ENCODE peak calls at places on chromosomes 13 and 19, in five cellular contexts. One of them, this sample, is unnamed.

GRCh38 chr19:48122421-48122820 is 11.8 kb upstream of the PLA2G4C start:
- ATAC-seq in GM12878: no peak
- ATAC-seq in upper lobe of left lung: no peak
- ATAC-seq in K562: no peak
- ATAC-seq in HepG2: no peak
- ATAC-seq in this sample: no peak

GRCh38 chr13:84127597-84128128 is 245.4 kb upstream of the SLITRK1 start:
- ATAC-seq in GM12878: no peak
- ATAC-seq in upper lobe of left lung: peak; percentile 10
- ATAC-seq in K562: no peak
- ATAC-seq in HepG2: no peak
- ATAC-seq in this sample: no peak

GRCh38 chr13:80979035-80979641 is 638.2 kb upstream of the SPRY2 start:
- ATAC-seq in GM12878: peak; percentile 85
- ATAC-seq in upper lobe of left lung: peak; percentile 85
- ATAC-seq in K562: peak; percentile 73
- ATAC-seq in HepG2: peak; percentile 83
- ATAC-seq in this sample: no peak

GRCh38 chr13:57631607-57632275 is at the start of gene PCDH17:
- ATAC-seq in GM12878: peak; percentile 16
- ATAC-seq in upper lobe of left lung: peak; percentile 30
- ATAC-seq in K562: no peak
- ATAC-seq in HepG2: peak; percentile 72
- ATAC-seq in this sample: peak; percentile 25

GRCh38 chr13:44855860-44856259 is 133.4 kb downstream of the NUFIP1 start:
- ATAC-seq in GM12878: no peak
- ATAC-seq in upper lobe of left lung: no peak
- ATAC-seq in K562: no peak
- ATAC-seq in HepG2: no peak
- ATAC-seq in this sample: no peak

GRCh38 chr13:89812856-89813255 is 1534.6 kb upstream of the MIR17HG start:
- ATAC-seq in GM12878: no peak
- ATAC-seq in upper lobe of left lung: no peak
- ATAC-seq in K562: no peak
- ATAC-seq in HepG2: no peak
- ATAC-seq in this sample: no peak

GRCh38 chr19:18613589-18614234 is 1.0 kb downstream of the TMEM59L start:
- ATAC-seq in GM12878: no peak
- ATAC-seq in upper lobe of left lung: no peak
- ATAC-seq in K562: peak; percentile 30
- ATAC-seq in HepG2: no peak
- ATAC-seq in this sample: no peak

GRCh38 chr19:33286899-33287298 is 15.4 kb downstream of the CEBPA start:
- ATAC-seq in GM12878: no peak
- ATAC-seq in upper lobe of left lung: peak; percentile 38
- ATAC-seq in K562: no peak
- ATAC-seq in HepG2: no peak
- ATAC-seq in this sample: no peak

GRCh38 chr13:34020388-34020787 is 202.4 kb downstream of the RFC3 start:
- ATAC-seq in GM12878: no peak
- ATAC-seq in upper lobe of left lung: no peak
- ATAC-seq in K562: no peak
- ATAC-seq in HepG2: peak; percentile 71
- ATAC-seq in this sample: no peak

GRCh38 chr19:35029737-35030256 is 473 bp upstream of the SCN1B start:
- ATAC-seq in GM12878: no peak
- ATAC-seq in upper lobe of left lung: no peak
- ATAC-seq in K562: peak; percentile 33
- ATAC-seq in HepG2: peak; percentile 10
- ATAC-seq in this sample: peak; percentile 3

GRCh38 chr19:33226550-33227241 is 1.0 kb upstream of the SLC7A10 start:
- ATAC-seq in GM12878: no peak
- ATAC-seq in upper lobe of left lung: peak; percentile 64
- ATAC-seq in K562: no peak
- ATAC-seq in HepG2: peak; percentile 9
- ATAC-seq in this sample: no peak

GRCh38 chr19:6586726-6587092 is 4.2 kb downstream of the CD70 start:
- ATAC-seq in GM12878: peak; percentile 0
- ATAC-seq in upper lobe of left lung: no peak
- ATAC-seq in K562: no peak
- ATAC-seq in HepG2: no peak
- ATAC-seq in this sample: no peak

GRCh38 chr19:35462476-35462953 is 14.5 kb downstream of the FFAR2 start:
- ATAC-seq in GM12878: peak; percentile 79
- ATAC-seq in upper lobe of left lung: peak; percentile 69
- ATAC-seq in K562: no peak
- ATAC-seq in HepG2: no peak
- ATAC-seq in this sample: no peak

GRCh38 chr19:18745012-18745735 is 45.9 kb downstream of the COMP start:
- ATAC-seq in GM12878: no peak
- ATAC-seq in upper lobe of left lung: no peak
- ATAC-seq in K562: no peak
- ATAC-seq in HepG2: no peak
- ATAC-seq in this sample: no peak

GRCh38 chr13:20157387-20157786 is 3.5 kb downstream of the GJA3 start:
- ATAC-seq in GM12878: no peak
- ATAC-seq in upper lobe of left lung: no peak
- ATAC-seq in K562: no peak
- ATAC-seq in HepG2: no peak
- ATAC-seq in this sample: no peak

GRCh38 chr19:32318884-32319520 is 26.4 kb upstream of the ZNF507 start:
- ATAC-seq in GM12878: peak; percentile 31
- ATAC-seq in upper lobe of left lung: no peak
- ATAC-seq in K562: peak; percentile 90
- ATAC-seq in HepG2: peak; percentile 87
- ATAC-seq in this sample: no peak

GRCh38 chr19:54179921-54180452 is 7.0 kb upstream of the TMC4 start:
- ATAC-seq in GM12878: peak; percentile 71
- ATAC-seq in upper lobe of left lung: peak; percentile 44
- ATAC-seq in K562: peak; percentile 63
- ATAC-seq in HepG2: peak; percentile 89
- ATAC-seq in this sample: no peak

GRCh38 chr19:34500656-34501120 is 19.1 kb downstream of the WTIP start:
- ATAC-seq in GM12878: peak; percentile 17
- ATAC-seq in upper lobe of left lung: no peak
- ATAC-seq in K562: peak; percentile 24
- ATAC-seq in HepG2: no peak
- ATAC-seq in this sample: no peak

GRCh38 chr13:109968876-109969577 is 182.6 kb upstream of the IRS2 start:
- ATAC-seq in GM12878: no peak
- ATAC-seq in upper lobe of left lung: no peak
- ATAC-seq in K562: no peak
- ATAC-seq in HepG2: no peak
- ATAC-seq in this sample: peak; percentile 31

GRCh38 chr13:109973279-109973678 is 186.9 kb upstream of the IRS2 start:
- ATAC-seq in GM12878: no peak
- ATAC-seq in upper lobe of left lung: no peak
- ATAC-seq in K562: no peak
- ATAC-seq in HepG2: no peak
- ATAC-seq in this sample: no peak

GRCh38 chr13:109971006-109971744 is 184.8 kb upstream of the IRS2 start:
- ATAC-seq in GM12878: no peak
- ATAC-seq in upper lobe of left lung: no peak
- ATAC-seq in K562: no peak
- ATAC-seq in HepG2: no peak
- ATAC-seq in this sample: no peak

GRCh38 chr13:109974354-109974753 is 188.0 kb upstream of the IRS2 start:
- ATAC-seq in GM12878: no peak
- ATAC-seq in upper lobe of left lung: no peak
- ATAC-seq in K562: no peak
- ATAC-seq in HepG2: no peak
- ATAC-seq in this sample: no peak

DNA sequence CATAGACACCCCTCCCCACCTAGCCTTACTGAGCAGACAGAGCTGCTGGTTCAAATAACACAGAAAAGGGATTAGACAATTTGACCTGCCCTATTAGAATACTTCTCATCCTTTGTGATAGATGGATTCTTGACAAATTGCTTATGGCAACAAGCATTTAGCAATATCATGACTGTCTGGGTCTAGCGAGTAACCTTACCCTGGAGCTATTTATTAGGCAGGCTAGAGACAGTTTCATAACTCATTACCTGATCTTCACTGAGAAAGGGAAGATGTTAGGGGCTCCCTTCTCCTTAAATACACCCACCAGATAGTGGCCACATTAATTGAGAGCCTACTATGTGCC is 185.3 kb upstream of the IRS2 start:
- ATAC-seq in GM12878: no peak
- ATAC-seq in upper lobe of left lung: no peak
- ATAC-seq in K562: no peak
- ATAC-seq in HepG2: no peak
- ATAC-seq in this sample: no peak
- TF ChIP-seq EP300 in GM12878: no peak
- TF ChIP-seq EP300 in upper lobe of left lung: no peak
- TF ChIP-seq EP300 in K562: no peak
- TF ChIP-seq EP300 in HepG2: no peak
- TF ChIP-seq EP300 in this sample: no peak

DNA sequence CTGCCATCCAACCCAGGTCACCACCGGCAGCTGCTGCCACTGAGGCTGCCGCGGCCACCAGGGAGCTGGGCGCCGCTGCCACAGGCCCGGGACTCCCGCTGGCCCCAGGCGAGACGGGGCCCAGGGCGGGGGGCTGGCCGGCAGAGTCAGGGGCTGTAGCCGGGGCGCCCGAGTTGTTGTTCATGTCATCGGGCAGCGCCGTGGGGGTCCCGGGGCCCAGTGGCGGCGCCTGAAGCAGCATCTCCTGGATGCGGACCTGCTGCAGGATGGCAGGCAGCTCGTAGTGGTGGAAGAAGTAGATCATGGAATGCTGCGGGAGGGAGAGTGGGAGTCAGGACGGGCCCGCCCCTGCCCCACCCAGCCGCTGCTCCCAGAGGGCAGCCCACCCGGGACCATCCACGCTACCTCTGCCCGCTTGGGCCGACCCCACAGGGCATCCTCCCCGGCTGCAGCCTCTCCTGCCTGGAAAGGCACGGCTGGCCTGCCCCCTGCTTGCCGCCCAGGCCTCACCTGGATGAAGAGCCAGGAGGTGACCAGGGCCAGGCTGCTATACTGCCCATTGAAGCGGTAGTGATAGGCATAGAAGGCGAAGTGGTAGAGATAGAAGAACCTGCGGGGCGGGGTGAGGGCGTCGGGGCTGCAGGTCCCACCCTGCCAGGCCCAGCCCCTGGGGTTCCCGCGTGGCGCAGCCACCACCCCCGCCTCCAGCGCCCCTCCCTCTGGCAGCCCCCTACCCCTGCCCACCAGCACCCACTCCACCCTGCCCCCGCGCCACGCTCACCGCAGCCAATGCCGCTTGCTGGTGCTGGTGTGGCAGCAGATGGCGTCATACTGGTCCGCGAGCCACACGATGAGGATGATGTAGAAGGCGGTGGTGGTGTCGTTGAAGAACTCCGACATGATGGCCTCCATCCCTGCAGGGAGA is 10.1 kb downstream of the TMEM259 start:
- ATAC-seq in GM12878: no peak
- ATAC-seq in upper lobe of left lung: no peak
- ATAC-seq in K562: no peak
- ATAC-seq in HepG2: no peak
- ATAC-seq in this sample: no peak
- H3K36me3 ChIP-seq in GM12878: peaks cover 3% of the 10 kb centered on the region
- H3K36me3 ChIP-seq in upper lobe of left lung: peaks cover 76% of the 10 kb centered on the region
- H3K36me3 ChIP-seq in K562: peaks cover 67% of the 10 kb centered on the region
- H3K36me3 ChIP-seq in HepG2: peaks cover 18% of the 10 kb centered on the region
- H3K36me3 ChIP-seq in this sample: no peaks in the 10 kb centered on the region

GRCh38 chr19:43525836-43526771 is 897 bp downstream of the ETHE1 start:
- ATAC-seq in GM12878: peak; percentile 50
- ATAC-seq in upper lobe of left lung: peak; percentile 34
- ATAC-seq in K562: peak; percentile 21
- ATAC-seq in HepG2: peak; percentile 79
- ATAC-seq in this sample: peak; percentile 5
- TF ChIP-seq EP300 in GM12878: no peak
- TF ChIP-seq EP300 in upper lobe of left lung: no peak
- TF ChIP-seq EP300 in K562: no peak
- TF ChIP-seq EP300 in HepG2: no peak
- TF ChIP-seq EP300 in this sample: no peak

DNA sequence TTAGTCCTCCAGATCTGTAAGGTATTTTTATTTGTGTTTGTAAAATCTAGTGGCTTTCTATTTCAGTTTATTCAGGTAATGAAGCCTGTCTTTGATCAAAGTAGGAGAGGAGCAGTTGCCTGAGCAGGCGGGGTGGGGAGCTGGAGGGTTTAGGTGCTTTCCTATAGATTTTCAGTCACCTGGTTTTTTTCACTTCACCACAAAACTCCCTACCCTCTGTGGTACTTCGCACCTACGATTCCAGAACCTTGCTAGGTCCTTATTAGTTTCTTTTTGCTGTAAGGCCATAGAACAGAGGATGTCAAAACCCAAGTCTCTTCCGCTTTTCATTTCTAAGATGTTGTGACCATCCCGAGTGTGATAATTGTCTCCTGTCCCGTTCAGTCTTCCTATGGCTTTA is 26.6 kb downstream of the SLAIN1 start:
- ATAC-seq in GM12878: peak; percentile 73
- ATAC-seq in upper lobe of left lung: no peak
- ATAC-seq in K562: no peak
- ATAC-seq in HepG2: no peak
- ATAC-seq in this sample: no peak
- H3K36me3 ChIP-seq in GM12878: peaks cover 12% of the 10 kb centered on the region
- H3K36me3 ChIP-seq in upper lobe of left lung: no peaks in the 10 kb centered on the region
- H3K36me3 ChIP-seq in K562: no peaks in the 10 kb centered on the region
- H3K36me3 ChIP-seq in HepG2: no peaks in the 10 kb centered on the region
- H3K36me3 ChIP-seq in this sample: peaks cover 23% of the 10 kb centered on the region

DNA sequence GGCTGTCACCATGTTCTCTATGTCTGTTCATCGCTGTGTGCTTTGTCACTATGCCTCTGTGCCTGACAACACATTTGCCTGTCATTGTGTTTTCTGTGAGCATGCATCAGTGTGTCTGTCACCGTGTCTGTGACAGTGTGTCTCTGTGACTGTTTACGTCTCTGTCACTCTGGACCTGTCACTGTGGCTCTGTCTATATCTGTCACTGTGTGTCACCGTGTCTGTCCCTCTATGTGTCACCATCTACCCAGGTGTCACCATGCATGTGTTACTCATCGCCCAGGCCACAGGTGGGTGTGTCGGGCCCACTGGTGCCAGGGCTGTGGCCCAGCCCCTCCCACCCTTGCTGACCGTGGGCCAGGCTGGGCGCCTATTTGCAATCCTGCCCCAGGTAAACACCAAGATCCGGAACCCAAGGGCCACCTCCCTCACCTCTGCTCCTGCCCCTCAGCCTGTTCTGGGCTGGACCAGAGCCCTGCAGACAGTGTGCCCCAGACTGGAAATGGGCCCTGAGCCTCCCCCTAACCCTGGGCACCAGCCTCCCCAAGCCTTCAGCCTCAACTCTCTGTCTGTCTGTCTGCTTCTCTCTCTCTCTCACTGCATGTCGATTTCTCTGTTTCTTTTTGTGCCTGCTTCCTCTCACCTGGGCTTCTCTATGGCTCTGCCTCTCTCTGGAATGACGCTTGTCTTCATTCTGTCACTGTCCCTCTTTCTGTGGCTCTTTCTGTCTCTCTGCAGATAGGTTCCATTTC is 7.7 kb downstream of the IRF2BP1 start:
- ATAC-seq in GM12878: no peak
- ATAC-seq in upper lobe of left lung: no peak
- ATAC-seq in K562: no peak
- ATAC-seq in HepG2: peak; percentile 14
- ATAC-seq in this sample: no peak
- TF ChIP-seq EP300 in GM12878: no peak
- TF ChIP-seq EP300 in upper lobe of left lung: no peak
- TF ChIP-seq EP300 in K562: no peak
- TF ChIP-seq EP300 in HepG2: peak; percentile 46
- TF ChIP-seq EP300 in this sample: no peak

GRCh38 chr19:5078666-5079409 is 109.9 kb downstream of the KDM4B start:
- ATAC-seq in GM12878: no peak
- ATAC-seq in upper lobe of left lung: no peak
- ATAC-seq in K562: no peak
- ATAC-seq in HepG2: no peak
- ATAC-seq in this sample: no peak
- H3K36me3 ChIP-seq in GM12878: peaks cover 15% of the 10 kb centered on the region
- H3K36me3 ChIP-seq in upper lobe of left lung: peaks cover 80% of the 10 kb centered on the region
- H3K36me3 ChIP-seq in K562: peaks cover 59% of the 10 kb centered on the region
- H3K36me3 ChIP-seq in HepG2: peaks cover 65% of the 10 kb centered on the region
- H3K36me3 ChIP-seq in this sample: peaks cover 95% of the 10 kb centered on the region

GRCh38 chr13:113589961-113590339 is 5.4 kb downstream of the TFDP1 start:
- ATAC-seq in GM12878: no peak
- ATAC-seq in upper lobe of left lung: no peak
- ATAC-seq in K562: no peak
- ATAC-seq in HepG2: no peak
- ATAC-seq in this sample: no peak
- TF ChIP-seq EP300 in GM12878: no peak
- TF ChIP-seq EP300 in upper lobe of left lung: no peak
- TF ChIP-seq EP300 in K562: no peak
- TF ChIP-seq EP300 in HepG2: no peak
- TF ChIP-seq EP300 in this sample: no peak